ENCODE peak calls at places on chromosomes 6 and 20, in seven cellular contexts. O is A673, K is PC-3, B is IMR-90, M is lower lobe of right lung, E is stomach, W is brain microvascular endothelial cell. C is an unnamed sample.

GRCh38 chr6:25649611-25650010 is 2.4 kb upstream of the SCGN start:
- DNase-seq in O (peak; percentile 11), K (no peak), B (no peak), M (no peak), E (no peak), W (no peak), C (no peak)

GRCh38 chr6:111478064-111478476 is 4.9 kb downstream of the REV3L start:
- DNase-seq in O (no peak), K (peak; percentile 59), B (peak; percentile 55), M (no peak), E (no peak), W (peak; percentile 15), C (peak; percentile 28)

GRCh38 chr6:30834643-30835042 is 49.7 kb upstream of the DDR1 start:
- DNase-seq in O (no peak), K (no peak), B (no peak), M (no peak), E (no peak), W (no peak), C (no peak)

GRCh38 chr6:147216915-147217314 is 12.7 kb downstream of the STXBP5 start:
- DNase-seq in O (no peak), K (no peak), B (no peak), M (no peak), E (no peak), W (no peak), C (no peak)

GRCh38 chr6:108497883-108498282 is 62.8 kb upstream of the FOXO3 start:
- DNase-seq in O (peak; percentile 61), K (peak; percentile 52), B (peak; percentile 35), M (no peak), E (no peak), W (peak; percentile 53), C (peak; percentile 15)

GRCh38 chr6:63476302-63476701 is 96.0 kb upstream of the LOC128125822 start:
- DNase-seq in O (no peak), K (no peak), B (no peak), M (no peak), E (no peak), W (no peak), C (no peak)

GRCh38 chr6:44575644-44576043 is 188.1 kb downstream of the CDC5L start:
- DNase-seq in O (no peak), K (no peak), B (no peak), M (no peak), E (no peak), W (no peak), C (no peak)

GRCh38 chr6:35014786-35015185 is 125.7 kb downstream of the ANKS1A start:
- DNase-seq in O (peak; percentile 37), K (peak; percentile 82), B (peak; percentile 78), M (no peak), E (no peak), W (no peak), C (peak; percentile 20)

GRCh38 chr6:82144852-82145332 is 102.7 kb downstream of the IBTK start:
- DNase-seq in O (peak; percentile 86), K (peak; percentile 86), B (peak; percentile 93), M (no peak), E (peak; percentile 37), W (peak; percentile 97), C (peak; percentile 80)

GRCh38 chr6:142907544-142907943 is 37.4 kb downstream of the HIVEP2 start:
- DNase-seq in O (no peak), K (no peak), B (no peak), M (no peak), E (no peak), W (no peak), C (no peak)

GRCh38 chr6:121858976-121859375 is 423.5 kb downstream of the GJA1 start:
- DNase-seq in O (no peak), K (no peak), B (no peak), M (no peak), E (no peak), W (no peak), C (no peak)

GRCh38 chr20:41275181-41275793 is 42.2 kb downstream of the ZHX3 start:
- DNase-seq in O (no peak), K (peak; percentile 69), B (peak; percentile 73), M (no peak), E (peak; percentile 38), W (peak; percentile 61), C (no peak)

GRCh38 chr6:156280131-156280530 is 497.0 kb upstream of the ARID1B start:
- DNase-seq in O (no peak), K (no peak), B (no peak), M (no peak), E (no peak), W (no peak), C (no peak)

GRCh38 chr6:107383705-107384104 is 75.7 kb downstream of the PDSS2 start:
- DNase-seq in O (no peak), K (no peak), B (no peak), M (no peak), E (no peak), W (no peak), C (no peak)

GRCh38 chr20:20498081-20498861 is 130.4 kb downstream of the INSM1 start:
- DNase-seq in O (peak; percentile 70), K (peak; percentile 25), B (peak; percentile 82), M (no peak), E (peak; percentile 38), W (no peak), C (no peak)

GRCh38 chr20:944148-944547 is 28.0 kb upstream of the ANGPT4 start:
- DNase-seq in O (no peak), K (no peak), B (no peak), M (no peak), E (no peak), W (no peak), C (no peak)

GRCh38 chr20:44704551-44704971 is 10.6 kb upstream of the CCN5 start:
- DNase-seq in O (no peak), K (peak; percentile 46), B (peak; percentile 79), M (no peak), E (no peak), W (no peak), C (peak; percentile 51)

GRCh38 chr6:152701863-152702401 is 4.2 kb downstream of the MYCT1 start:
- DNase-seq in O (no peak), K (no peak), B (peak; percentile 68), M (no peak), E (no peak), W (no peak), C (no peak)

GRCh38 chr6:28543671-28544131 is 18.0 kb downstream of the GPX5 start:
- DNase-seq in O (no peak), K (no peak), B (no peak), M (no peak), E (no peak), W (no peak), C (no peak)

GRCh38 chr20:46775826-46776225 is 66.4 kb downstream of the SLC2A10 start:
- DNase-seq in O (no peak), K (no peak), B (no peak), M (no peak), E (no peak), W (no peak), C (no peak)
- H3K27ac ChIP-seq in O (no peak overlapping the region), K (no peak overlapping the region), B (no peak overlapping the region), M (no peak overlapping the region), E (no peak overlapping the region), W (no peak overlapping the region), C (no peak overlapping the region)

GRCh38 chr20:63934271-63935068 is 21.7 kb downstream of the UCKL1 start:
- DNase-seq in O (no peak), K (no peak), B (no peak), M (no peak), E (no peak), W (no peak), C (no peak)
- TF ChIP-seq CTCF in O (peak; percentile 46), K (peak; percentile 47), B (peak; percentile 27), M (peak; percentile 24), E (no peak), W (peak; percentile 61), C (no peak)

DNA sequence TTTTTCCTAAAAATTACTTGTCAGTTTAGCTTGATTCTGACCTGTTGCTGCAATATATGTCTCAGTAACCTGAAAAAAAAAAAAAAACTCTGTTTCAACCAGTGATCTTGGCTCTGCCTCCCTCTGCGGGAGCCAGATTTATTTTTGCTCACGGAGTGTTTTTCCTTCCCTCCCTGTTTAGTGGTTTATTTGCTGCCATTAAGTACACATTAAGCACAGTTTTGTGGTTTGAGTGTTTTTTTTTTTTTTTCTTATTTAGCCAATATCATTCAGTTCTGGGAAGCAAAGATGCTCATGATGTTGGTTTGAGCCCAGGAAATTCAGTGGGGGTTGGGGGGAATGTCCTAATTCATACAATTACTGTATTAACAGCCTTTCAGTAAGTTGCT is 110.1 kb upstream of the GPR6 start:
- DNase-seq in O (no peak), K (peak; percentile 13), B (no peak), M (no peak), E (no peak), W (no peak), C (no peak)
- H3K27ac ChIP-seq in O (no peak overlapping the region), K (no peak overlapping the region), B (no peak overlapping the region), M (no peak overlapping the region), E (peak overlapping the region; percentile 49), W (no peak overlapping the region), C (no peak overlapping the region)

GRCh38 chr20:11178946-11179654 is 505.3 kb upstream of the JAG1 start:
- DNase-seq in O (peak; percentile 12), K (peak; percentile 98), B (peak; percentile 88), M (no peak), E (no peak), W (peak; percentile 72), C (peak; percentile 92)
- TF ChIP-seq CTCF in O (no peak), K (peak; percentile 40), B (no peak), M (no peak), E (no peak), W (peak; percentile 37), C (no peak)

DNA sequence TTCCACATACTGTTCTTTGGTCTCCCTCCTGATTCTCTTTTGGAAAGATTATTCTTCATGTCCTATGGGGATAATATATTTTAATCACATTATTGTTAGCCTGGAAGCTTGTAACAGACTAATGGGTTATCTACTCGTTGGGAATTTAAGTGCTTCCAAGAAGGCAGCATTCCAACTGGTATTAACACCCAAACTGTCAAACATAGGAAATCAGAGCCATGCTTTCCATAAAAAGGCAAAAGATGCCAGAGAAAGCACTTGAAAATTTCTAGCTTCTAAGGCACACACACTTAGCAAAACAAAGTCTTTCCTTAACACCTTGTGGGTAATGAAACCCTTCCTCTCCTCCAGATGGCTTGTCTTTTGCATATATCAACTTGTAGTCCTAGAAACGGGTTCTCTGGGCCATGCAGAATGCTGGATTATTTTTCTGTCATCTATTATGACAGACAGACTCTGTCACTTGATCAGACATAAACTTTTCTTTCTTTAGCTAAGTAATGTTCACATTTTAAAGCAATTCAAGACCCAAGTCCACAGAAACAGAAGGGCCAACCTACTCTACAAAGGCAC is 41.5 kb downstream of the B4GALT5 start:
- DNase-seq in O (no peak), K (no peak), B (no peak), M (no peak), E (no peak), W (no peak), C (no peak)
- H3K27ac ChIP-seq in O (no peak overlapping the region), K (no peak overlapping the region), B (no peak overlapping the region), M (no peak overlapping the region), E (peak overlapping the region; percentile 89), W (no peak overlapping the region), C (no peak overlapping the region)

GRCh38 chr6:137625808-137626207 is 131.6 kb upstream of the OLIG3 start:
- DNase-seq in O (no peak), K (no peak), B (no peak), M (no peak), E (no peak), W (no peak), C (peak; percentile 4)
- TF ChIP-seq CTCF in O (peak; percentile 14), K (no peak), B (no peak), M (no peak), E (no peak), W (peak; percentile 11), C (peak; percentile 13)

GRCh38 chr6:11766589-11767450 is 11.8 kb downstream of the ADTRP start:
- DNase-seq in O (peak; percentile 40), K (peak; percentile 95), B (peak; percentile 98), M (no peak), E (no peak), W (peak; percentile 95), C (peak; percentile 89)
- H3K27ac ChIP-seq in O (no peak overlapping the region), K (peak overlapping the region; percentile 84), B (peak overlapping the region; percentile 74), M (no peak overlapping the region), E (peak overlapping the region; percentile 23), W (peak overlapping the region; percentile 90), C (peak overlapping the region; percentile 91)

C was measured in RWPE1.